ENCODE peak calls at places on chromosomes 6 and 20, in six cellular contexts. Y is mesenchymal stem cell, X is IMR-90, G is H9, L is H1, A is trophoblast cell. V is an unnamed sample.

GRCh38 chr6:11727356-11727755 is 51.2 kb downstream of the ADTRP start:
- DNase-seq in A (no peak), X (peak; percentile 28), G (no peak), Y (peak; percentile 28), L (no peak), V (no peak)

GRCh38 chr6:130424704-130425103 is 58.9 kb downstream of the TMEM200A start:
- DNase-seq in A (no peak), Y (no peak), G (no peak), L (no peak), X (no peak), V (no peak)

GRCh38 chr20:37365760-37366638 is 20.1 kb downstream of the SRC start:
- DNase-seq in L (no peak), X (no peak), A (no peak), G (no peak), Y (no peak), V (no peak)

GRCh38 chr6:21749754-21750153 is 156.2 kb downstream of the SOX4 start:
- DNase-seq in Y (no peak), A (no peak), X (no peak), G (no peak), L (no peak), V (no peak)

GRCh38 chr20:54339093-54339492 is 131.2 kb downstream of the PFDN4 start:
- DNase-seq in Y (no peak), A (no peak), X (no peak), L (no peak), G (no peak), V (no peak)

GRCh38 chr6:140579918-140580317 is 1205.5 kb upstream of the CITED2 start:
- DNase-seq in Y (no peak), X (no peak), L (no peak), G (no peak), A (no peak), V (peak; percentile 9)

GRCh38 chr20:36183155-36183944 is 28.8 kb downstream of the EPB41L1 start:
- DNase-seq in L (no peak), Y (no peak), X (no peak), A (no peak), G (no peak), V (no peak)

GRCh38 chr6:150409576-150410066 is 40.8 kb downstream of the IYD start:
- DNase-seq in G (no peak), Y (no peak), L (no peak), A (no peak), X (no peak), V (no peak)

GRCh38 chr6:74075323-74075722 is 379.3 kb downstream of the CD109 start:
- DNase-seq in A (no peak), Y (peak; percentile 31), L (no peak), G (no peak), X (peak; percentile 26), V (no peak)

GRCh38 chr20:63962426-63963347 is 6.5 kb upstream of the UCKL1 start:
- DNase-seq in L (no peak), X (no peak), G (no peak), Y (no peak), A (no peak), V (no peak)

GRCh38 chr6:47130086-47130485 is 88.0 kb upstream of the ADGRF1 start:
- DNase-seq in X (no peak), G (no peak), Y (peak; percentile 76), L (no peak), A (no peak), V (no peak)

GRCh38 chr6:30719791-30720737 is at the start of gene TUBB:
- DNase-seq in L (peak; percentile 95), G (peak; percentile 99), X (peak; percentile 97), Y (peak; percentile 99), A (peak; percentile 98), V (peak; percentile 97)
- H4K8ac ChIP-seq in L (peak within 1 kb of the TSS; percentile 91), G (no peak within 1 kb of the TSS), X (peak within 1 kb of the TSS; percentile 96), Y (peak within 1 kb of the TSS; percentile 47), A (peak within 1 kb of the TSS; percentile 79), V (no peak within 1 kb of the TSS)

GRCh38 chr20:20196610-20197009 is 144.3 kb downstream of the CFAP61 start:
- DNase-seq in X (no peak), L (no peak), A (no peak), Y (no peak), G (no peak), V (no peak)
- H3K14ac ChIP-seq in X (no peak overlapping the region), L (no peak overlapping the region), A (no peak overlapping the region), Y (no peak overlapping the region), G (no peak overlapping the region), V (no peak overlapping the region)

GRCh38 chr6:149248688-149249369 is 68.7 kb upstream of the TAB2 start:
- DNase-seq in L (no peak), G (no peak), A (no peak), X (no peak), Y (no peak), V (no peak)
- H3K4me2 ChIP-seq in L (no peak overlapping the region), G (no peak overlapping the region), A (no peak overlapping the region), X (no peak overlapping the region), Y (no peak overlapping the region), V (no peak overlapping the region)

GRCh38 chr20:1471242-1471641 is 4.6 kb upstream of the NSFL1C start:
- DNase-seq in A (no peak), Y (no peak), G (no peak), L (no peak), X (no peak), V (no peak)
- H4K8ac ChIP-seq in A (no peak overlapping the region), Y (no peak overlapping the region), G (no peak overlapping the region), L (no peak overlapping the region), X (peak overlapping the region; percentile 82), V (no peak overlapping the region)